ENCODE peak calls at places on chromosomes 7 and 10, in five cellular contexts. H, O, D, Y and A are unnamed samples.

GRCh38 chr10:44911081-44911540 is at the start of gene TMEM72:
- DNase-seq in H (no peak), O (no peak), D (no peak), Y (peak), A (no peak)

GRCh38 chr10:3624367-3624766 is 160.6 kb downstream of the KLF6 start:
- DNase-seq in H (no peak), O (no peak), D (no peak), Y (no peak), A (no peak)

GRCh38 chr7:134827436-134827835 is 48.0 kb downstream of the CALD1 start:
- DNase-seq in H (no peak), O (no peak), D (no peak), Y (no peak), A (no peak)

GRCh38 chr7:64892116-64892515 is 11.0 kb upstream of the ZNF273 start:
- DNase-seq in H (no peak), O (no peak), D (no peak), Y (no peak), A (no peak)

GRCh38 chr7:16708980-16709379 is 44.6 kb upstream of the TSPAN13 start:
- DNase-seq in H (no peak), O (no peak), D (no peak), Y (no peak), A (peak)

GRCh38 chr7:99407849-99408346 is 499 bp downstream of the PDAP1 start:
- DNase-seq in H (no peak), O (no peak), D (peak), Y (no peak), A (peak)

GRCh38 chr10:73263948-73264347 is 11.5 kb upstream of the MRPS16 start:
- DNase-seq in H (no peak), O (no peak), D (no peak), Y (no peak), A (no peak)

GRCh38 chr10:73810358-73810734 is 1.1 kb downstream of the NDST2 start:
- DNase-seq in H (no peak), O (no peak), D (no peak), Y (no peak), A (no peak)

GRCh38 chr7:100794741-100795140 is 32.6 kb downstream of the EPHB4 start:
- DNase-seq in H (no peak), O (no peak), D (no peak), Y (no peak), A (no peak)

GRCh38 chr7:121352323-121352722 is 23.5 kb downstream of the WNT16 start:
- DNase-seq in H (no peak), O (no peak), D (no peak), Y (no peak), A (no peak)

GRCh38 chr10:10460452-10460851 is 557.2 kb upstream of the CELF2 start:
- DNase-seq in H (no peak), O (no peak), D (no peak), Y (no peak), A (no peak)

GRCh38 chr10:132972986-132973902 is 30.9 kb upstream of the CFAP46 start:
- DNase-seq in H (no peak), O (no peak), D (no peak), Y (no peak), A (no peak)

GRCh38 chr10:14163374-14164125 is 167.2 kb downstream of the FRMD4A start:
- DNase-seq in H (no peak), O (no peak), D (no peak), Y (peak), A (no peak)

GRCh38 chr7:81574723-81575326 is 195.0 kb downstream of the HGF start:
- DNase-seq in H (no peak), O (no peak), D (no peak), Y (no peak), A (no peak)

GRCh38 chr7:46558482-46559193 is 637.6 kb upstream of the IGFBP3 start:
- DNase-seq in H (no peak), O (no peak), D (no peak), Y (no peak), A (peak)

GRCh38 chr10:129831150-129831549 is 132.9 kb downstream of the EBF3 start:
- DNase-seq in H (no peak), O (no peak), D (no peak), Y (no peak), A (no peak)

GRCh38 chr10:116748041-116748440 is 5.7 kb upstream of the HSPA12A start:
- DNase-seq in H (no peak), O (no peak), D (no peak), Y (no peak), A (peak)

GRCh38 chr7:27762062-27762461 is 22.1 kb downstream of the TAX1BP1 start:
- DNase-seq in H (no peak), O (no peak), D (no peak), Y (no peak), A (no peak)

GRCh38 chr10:70222340-70222794 is 10.9 kb downstream of the PPA1 start:
- DNase-seq in H (no peak), O (no peak), D (no peak), Y (no peak), A (no peak)

GRCh38 chr7:95509199-95509598 is 23.5 kb downstream of the ASB4 start:
- DNase-seq in H (no peak), O (peak), D (peak), Y (peak), A (no peak)

GRCh38 chr7:23618241-23618640 is 21.1 kb downstream of the CCDC126 start:
- DNase-seq in H (no peak), O (no peak), D (no peak), Y (no peak), A (no peak)

GRCh38 chr7:5666361-5666760 is 115.1 kb downstream of the RNF216 start:
- DNase-seq in H (peak), O (no peak), D (no peak), Y (no peak), A (no peak)

GRCh38 chr10:124739996-124740373 is 4.2 kb downstream of the FAM53B start:
- DNase-seq in H (no peak), O (no peak), D (no peak), Y (no peak), A (no peak)

GRCh38 chr7:151941009-151941408 is 15.2 kb upstream of the GALNTL5 start:
- DNase-seq in H (no peak), O (no peak), D (no peak), Y (no peak), A (no peak)

GRCh38 chr7:3321206-3321605 is 20.2 kb downstream of the SDK1 start:
- DNase-seq in H (no peak), O (no peak), D (no peak), Y (no peak), A (no peak)

GRCh38 chr7:28922618-28923331 is 35.4 kb downstream of the TRIL start:
- DNase-seq in H (no peak), O (peak), D (peak), Y (peak), A (peak)

GRCh38 chr7:96397936-96398596 is 76.2 kb upstream of the SLC25A13 start:
- DNase-seq in H (no peak), O (no peak), D (no peak), Y (no peak), A (no peak)

GRCh38 chr10:86262671-86263165 is 103.9 kb downstream of the GRID1 start:
- DNase-seq in H (peak), O (peak), D (no peak), Y (peak), A (no peak)

GRCh38 chr10:33883881-33884280 is 549.4 kb upstream of the NRP1 start:
- DNase-seq in H (no peak), O (no peak), D (no peak), Y (no peak), A (no peak)

GRCh38 chr10:8539056-8539455 is 484.6 kb downstream of the GATA3 start:
- DNase-seq in H (no peak), O (no peak), D (no peak), Y (no peak), A (no peak)

GRCh38 chr7:142313528-142313927 is 55.7 kb upstream of the PRSS58 start:
- DNase-seq in H (no peak), O (no peak), D (no peak), Y (no peak), A (no peak)

GRCh38 chr10:13441476-13441875 is 87.3 kb downstream of the BEND7 start:
- DNase-seq in H (no peak), O (no peak), D (no peak), Y (no peak), A (no peak)